ENCODE peak calls at places on chromosomes 12 and 14, in five cellular contexts. N is GM23248, D is HCT116, S is neural progenitor cell, H is fibroblast of lung. A is an unnamed sample.

GRCh38 chr14:31944256-31945073 is 132.6 kb upstream of the ARHGAP5 start:
- DNase-seq in N (no peak), D (no peak), S (no peak), H (no peak), A (no peak)

GRCh38 chr12:116642101-116642500 is 82.9 kb downstream of the MAP1LC3B2 start:
- DNase-seq in N (peak; percentile 58), D (no peak), S (no peak), H (no peak), A (no peak)

GRCh38 chr14:68619805-68620574 is 172.9 kb downstream of the ZFP36L1 start:
- DNase-seq in N (peak; percentile 36), D (peak; percentile 71), S (no peak), H (peak; percentile 63), A (no peak)

GRCh38 chr12:14171111-14171510 is 189.7 kb upstream of the GRIN2B start:
- DNase-seq in N (no peak), D (no peak), S (no peak), H (no peak), A (no peak)

GRCh38 chr14:22448035-22448904 is 140.8 kb downstream of the DAD1 start:
- DNase-seq in N (no peak), D (no peak), S (no peak), H (peak; percentile 74), A (no peak)

GRCh38 chr14:105493921-105494605 is 3.0 kb downstream of the TEDC1 start:
- DNase-seq in N (no peak), D (no peak), S (no peak), H (no peak), A (no peak)

GRCh38 chr12:115351513-115352077 is 667.6 kb upstream of the TBX3 start:
- DNase-seq in N (peak; percentile 81), D (no peak), S (no peak), H (peak; percentile 9), A (no peak)

GRCh38 chr14:42480235-42480634 is 873.6 kb downstream of the LRFN5 start:
- DNase-seq in N (no peak), D (no peak), S (no peak), H (no peak), A (no peak)

GRCh38 chr12:64099430-64099829 is 122.7 kb downstream of the KICS2 start:
- DNase-seq in N (peak; percentile 92), D (peak; percentile 27), S (no peak), H (peak; percentile 99), A (no peak)

GRCh38 chr14:105888151-105888550 is 361.8 kb downstream of the TMEM121 start:
- DNase-seq in N (no peak), D (no peak), S (no peak), H (no peak), A (no peak)

GRCh38 chr12:102824218-102824835 is 92.7 kb downstream of the PAH start:
- DNase-seq in N (peak; percentile 60), D (no peak), S (peak; percentile 94), H (peak; percentile 10), A (no peak)

GRCh38 chr12:22916241-22916640 is 291.3 kb downstream of the ETNK1 start:
- DNase-seq in N (no peak), D (no peak), S (no peak), H (no peak), A (no peak)

GRCh38 chr14:75025082-75025481 is 22.4 kb downstream of the EIF2B2 start:
- DNase-seq in N (peak; percentile 37), D (no peak), S (no peak), H (peak; percentile 52), A (no peak)

GRCh38 chr12:111412007-111412829 is 6.5 kb downstream of the SH2B3 start:
- DNase-seq in N (peak; percentile 17), D (no peak), S (peak; percentile 74), H (peak; percentile 53), A (no peak)

GRCh38 chr12:2575245-2575644 is 219.5 kb upstream of the FKBP4 start:
- DNase-seq in N (no peak), D (no peak), S (no peak), H (no peak), A (no peak)

GRCh38 chr12:76284816-76285750 is 63.1 kb downstream of the BBS10 start:
- DNase-seq in N (peak; percentile 43), D (no peak), S (no peak), H (peak; percentile 60), A (no peak)

GRCh38 chr12:121129705-121130147 is 3.0 kb upstream of the P2RX7 start:
- DNase-seq in N (no peak), D (no peak), S (no peak), H (no peak), A (no peak)

GRCh38 chr14:21860172-21860571 is 186.6 kb upstream of the OR4E1 start:
- DNase-seq in N (peak; percentile 8), D (peak; percentile 22), S (peak; percentile 56), H (no peak), A (no peak)

GRCh38 chr14:54348923-54349615 is 47.7 kb upstream of the CDKN3 start:
- DNase-seq in N (peak; percentile 84), D (no peak), S (no peak), H (peak; percentile 47), A (no peak)

GRCh38 chr14:54349713-54350112 is 47.1 kb upstream of the CDKN3 start:
- DNase-seq in N (peak; percentile 21), D (no peak), S (no peak), H (no peak), A (no peak)

GRCh38 chr14:54346257-54346656 is 50.5 kb upstream of the CDKN3 start:
- DNase-seq in N (no peak), D (no peak), S (no peak), H (no peak), A (no peak)

GRCh38 chr14:54347044-54347443 is 49.8 kb upstream of the CDKN3 start:
- DNase-seq in N (no peak), D (no peak), S (no peak), H (no peak), A (no peak)

DNA sequence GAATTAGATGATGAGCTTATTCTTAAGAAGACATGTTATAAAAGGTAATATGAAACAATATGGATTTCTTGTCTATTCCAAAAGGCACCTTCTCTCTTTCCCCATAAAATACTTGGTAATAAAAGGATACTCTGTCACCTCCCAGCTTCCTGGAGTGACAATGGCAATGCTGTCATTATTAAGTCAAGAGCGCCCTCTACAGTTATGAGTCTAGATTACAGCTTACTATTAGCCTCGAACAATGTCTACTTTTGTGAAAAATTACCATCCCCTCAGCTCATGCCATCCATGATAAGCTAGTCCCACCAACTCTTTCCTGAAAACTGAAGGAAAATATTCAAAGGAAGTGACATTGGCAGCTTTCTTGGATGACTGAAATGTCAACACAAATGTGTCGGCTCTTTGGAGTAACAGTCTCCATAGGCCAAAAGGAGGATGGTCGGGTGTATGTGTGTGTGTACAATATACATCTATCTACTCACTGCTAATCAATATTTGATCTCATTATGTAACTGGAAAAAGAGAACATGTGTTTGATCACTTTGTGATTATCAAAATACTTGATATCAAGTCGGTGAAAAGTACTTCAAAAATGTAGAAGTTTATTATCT is 48.7 kb upstream of the CDKN3 start:
- DNase-seq in N (peak; percentile 65), D (peak; percentile 44), S (peak; percentile 86), H (no peak), A (peak; percentile 20)
- H3K9ac ChIP-seq in N (no peak overlapping the region), D (no peak overlapping the region), S (no peak overlapping the region), H (no peak overlapping the region), A (no peak overlapping the region)

DNA sequence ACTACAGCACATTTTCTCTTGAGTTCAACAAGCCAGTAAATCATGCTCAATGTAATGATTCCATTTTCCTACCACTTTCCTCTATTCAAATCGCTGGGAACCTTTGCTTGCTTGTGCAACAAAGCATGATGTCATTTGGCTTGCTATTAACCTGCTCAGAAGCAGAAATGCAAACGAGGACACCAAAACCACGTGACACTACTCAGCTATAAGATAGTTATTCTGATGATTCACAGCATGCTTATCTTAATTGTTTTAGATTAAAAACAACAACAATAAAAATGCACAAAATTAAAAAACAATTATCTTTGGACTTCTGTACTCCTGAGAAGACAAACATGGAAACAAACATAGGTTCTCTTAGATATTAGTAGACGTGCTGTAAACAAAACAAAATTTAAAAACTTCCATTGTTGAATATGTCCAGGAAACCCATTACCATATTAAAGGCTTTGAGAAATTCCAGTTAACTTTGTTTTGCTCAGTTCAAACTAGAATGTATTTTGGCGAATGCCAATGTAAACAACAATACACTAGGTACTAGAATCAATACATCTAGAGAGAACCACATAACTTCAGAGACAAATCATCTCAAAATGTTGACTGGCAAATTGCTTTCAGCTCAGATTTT is 77.5 kb upstream of the KRAS start:
- DNase-seq in N (peak; percentile 66), D (no peak), S (no peak), H (peak; percentile 65), A (no peak)
- TF ChIP-seq EZH2 in N (no peak), D (no peak), S (no peak), H (no peak), A (no peak)

GRCh38 chr12:132145334-132145733 is 1.1 kb downstream of the NOC4L start:
- DNase-seq in N (no peak), D (no peak), S (no peak), H (no peak), A (no peak)
- H3K4me3 ChIP-seq in N (peak overlapping the region; percentile 88), D (peak overlapping the region; percentile 95), S (peak overlapping the region; percentile 96), H (peak overlapping the region; percentile 59), A (peak overlapping the region; percentile 94)

GRCh38 chr12:50203691-50204090 is 36.5 kb upstream of the CERS5 start:
- DNase-seq in N (no peak), D (no peak), S (no peak), H (no peak), A (no peak)

GRCh38 chr12:50205648-50206047 is 38.5 kb upstream of the CERS5 start:
- DNase-seq in N (no peak), D (no peak), S (no peak), H (no peak), A (no peak)

GRCh38 chr12:50198829-50199228 is 31.7 kb upstream of the CERS5 start:
- DNase-seq in N (no peak), D (no peak), S (no peak), H (no peak), A (no peak)

GRCh38 chr12:50200507-50201273 is 33.5 kb upstream of the CERS5 start:
- DNase-seq in N (peak; percentile 82), D (no peak), S (no peak), H (peak; percentile 89), A (no peak)

DNA sequence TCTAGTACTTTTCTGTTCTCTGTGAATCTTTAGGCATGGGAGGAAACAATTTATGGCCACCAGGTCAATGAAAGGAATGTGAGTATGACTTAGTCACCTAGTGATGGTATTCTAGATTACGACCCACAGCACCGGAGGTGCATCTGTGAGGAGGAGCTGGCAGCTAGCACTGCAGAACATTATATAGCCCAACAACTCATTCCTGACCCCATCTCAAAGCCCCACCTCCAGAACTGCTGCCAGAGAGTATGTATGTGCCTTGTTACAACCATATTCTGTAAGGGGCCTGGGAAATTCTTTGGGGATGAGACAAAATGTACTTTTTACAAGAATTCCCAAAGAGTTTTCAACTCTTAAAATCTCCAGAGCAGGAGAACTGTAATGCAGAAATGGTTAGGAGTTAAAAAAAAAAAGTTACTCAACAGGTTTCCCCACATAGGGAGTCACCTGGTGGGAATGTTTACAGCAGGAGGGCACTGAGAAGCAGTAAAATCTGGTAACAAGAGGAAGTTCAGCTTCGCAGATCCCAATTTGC is 34.9 kb upstream of the CERS5 start:
- DNase-seq in N (peak; percentile 87), D (peak; percentile 81), S (no peak), H (peak; percentile 94), A (no peak)
- H3K9ac ChIP-seq in N (peak overlapping the region; percentile 52), D (peak overlapping the region; percentile 86), S (no peak overlapping the region), H (peak overlapping the region; percentile 20), A (no peak overlapping the region)